ENCODE peak calls at places on chromosomes 11 and 22, in four cellular contexts. One of them, this sample, is unnamed.

GRCh38 chr22:50298937-50299656 is 8.3 kb downstream of the PLXNB2 start:
- DNase-seq in dorsolateral prefrontal cortex: no peak
- DNase-seq in neural crest cell: no peak
- DNase-seq in IMR-90: peak; percentile 11
- DNase-seq in this sample: no peak

GRCh38 chr11:114678125-114679036 is at the start of gene NXPE2:
- DNase-seq in dorsolateral prefrontal cortex: no peak
- DNase-seq in neural crest cell: no peak
- DNase-seq in IMR-90: peak; percentile 57
- DNase-seq in this sample: no peak

GRCh38 chr11:76824980-76825725 is 35.6 kb upstream of the ACER3 start:
- DNase-seq in dorsolateral prefrontal cortex: no peak
- DNase-seq in neural crest cell: no peak
- DNase-seq in IMR-90: peak; percentile 61
- DNase-seq in this sample: no peak

GRCh38 chr22:41910599-41911291 is 4.1 kb downstream of the SHISA8 start:
- DNase-seq in dorsolateral prefrontal cortex: peak; percentile 38
- DNase-seq in neural crest cell: no peak
- DNase-seq in IMR-90: no peak
- DNase-seq in this sample: peak; percentile 70

GRCh38 chr11:130431337-130431773 is 2.9 kb upstream of the ADAMTS8 start:
- DNase-seq in dorsolateral prefrontal cortex: peak; percentile 89
- DNase-seq in neural crest cell: peak; percentile 88
- DNase-seq in IMR-90: peak; percentile 76
- DNase-seq in this sample: peak; percentile 84

GRCh38 chr22:42316988-42317387 is 46.5 kb upstream of the TCF20 start:
- DNase-seq in dorsolateral prefrontal cortex: peak; percentile 80
- DNase-seq in neural crest cell: no peak
- DNase-seq in IMR-90: no peak
- DNase-seq in this sample: no peak

GRCh38 chr22:36026741-36027140 is 1.9 kb downstream of the RBFOX2 start:
- DNase-seq in dorsolateral prefrontal cortex: no peak
- DNase-seq in neural crest cell: no peak
- DNase-seq in IMR-90: peak; percentile 60
- DNase-seq in this sample: peak; percentile 19

GRCh38 chr22:27461470-27461869 is 340.1 kb downstream of the MN1 start:
- DNase-seq in dorsolateral prefrontal cortex: no peak
- DNase-seq in neural crest cell: no peak
- DNase-seq in IMR-90: peak; percentile 92
- DNase-seq in this sample: no peak

GRCh38 chr22:20962491-20962945 is 4.5 kb upstream of the AIFM3 start:
- DNase-seq in dorsolateral prefrontal cortex: no peak
- DNase-seq in neural crest cell: no peak
- DNase-seq in IMR-90: no peak
- DNase-seq in this sample: no peak

GRCh38 chr22:37274380-37274862 is 7.9 kb upstream of the CYTH4 start:
- DNase-seq in dorsolateral prefrontal cortex: peak; percentile 32
- DNase-seq in neural crest cell: no peak
- DNase-seq in IMR-90: no peak
- DNase-seq in this sample: no peak

GRCh38 chr11:15346907-15347306 is 232.2 kb downstream of the INSC start:
- DNase-seq in dorsolateral prefrontal cortex: no peak
- DNase-seq in neural crest cell: no peak
- DNase-seq in IMR-90: no peak
- DNase-seq in this sample: no peak

GRCh38 chr22:17915188-17915587 is 109.2 kb downstream of the MICAL3 start:
- DNase-seq in dorsolateral prefrontal cortex: no peak
- DNase-seq in neural crest cell: no peak
- DNase-seq in IMR-90: no peak
- DNase-seq in this sample: no peak

GRCh38 chr22:39332441-39333064 is 13.1 kb upstream of the RPL3 start:
- DNase-seq in dorsolateral prefrontal cortex: no peak
- DNase-seq in neural crest cell: no peak
- DNase-seq in IMR-90: no peak
- DNase-seq in this sample: no peak

GRCh38 chr22:23604939-23605712 is 25.0 kb upstream of the IGLL1 start:
- DNase-seq in dorsolateral prefrontal cortex: no peak
- DNase-seq in neural crest cell: no peak
- DNase-seq in IMR-90: no peak
- DNase-seq in this sample: no peak

GRCh38 chr11:10293423-10294288 is at the start of gene SBF2:
- DNase-seq in dorsolateral prefrontal cortex: peak; percentile 70
- DNase-seq in neural crest cell: peak; percentile 75
- DNase-seq in IMR-90: peak; percentile 96
- DNase-seq in this sample: peak; percentile 88

GRCh38 chr22:30294830-30295229 is 5.5 kb upstream of the CASTOR1 start:
- DNase-seq in dorsolateral prefrontal cortex: no peak
- DNase-seq in neural crest cell: no peak
- DNase-seq in IMR-90: no peak
- DNase-seq in this sample: no peak

GRCh38 chr11:83523676-83524075 is 237.5 kb upstream of the CCDC90B start:
- DNase-seq in dorsolateral prefrontal cortex: no peak
- DNase-seq in neural crest cell: no peak
- DNase-seq in IMR-90: no peak
- DNase-seq in this sample: no peak

GRCh38 chr11:109421981-109422590 is at the start of gene C11orf87:
- DNase-seq in dorsolateral prefrontal cortex: peak; percentile 44
- DNase-seq in neural crest cell: peak; percentile 16
- DNase-seq in IMR-90: no peak
- DNase-seq in this sample: no peak

GRCh38 chr11:46381046-46381835 is at the start of gene MDK:
- DNase-seq in dorsolateral prefrontal cortex: no peak
- DNase-seq in neural crest cell: peak; percentile 56
- DNase-seq in IMR-90: no peak
- DNase-seq in this sample: peak; percentile 74

GRCh38 chr11:11818529-11819121 is 23.1 kb upstream of the USP47 start:
- DNase-seq in dorsolateral prefrontal cortex: no peak
- DNase-seq in neural crest cell: no peak
- DNase-seq in IMR-90: no peak
- DNase-seq in this sample: no peak

GRCh38 chr11:46948378-46949131 is 12.0 kb downstream of the CSTPP1 start:
- DNase-seq in dorsolateral prefrontal cortex: no peak
- DNase-seq in neural crest cell: no peak
- DNase-seq in IMR-90: peak; percentile 91
- DNase-seq in this sample: no peak

GRCh38 chr11:127627629-127628462 is 627.3 kb upstream of the KIRREL3 start:
- DNase-seq in dorsolateral prefrontal cortex: peak; percentile 14
- DNase-seq in neural crest cell: no peak
- DNase-seq in IMR-90: peak; percentile 4
- DNase-seq in this sample: no peak

GRCh38 chr22:38238519-38239051 is 34.2 kb downstream of the TMEM184B start:
- DNase-seq in dorsolateral prefrontal cortex: peak; percentile 47
- DNase-seq in neural crest cell: no peak
- DNase-seq in IMR-90: peak; percentile 73
- DNase-seq in this sample: no peak

GRCh38 chr11:41613321-41613720 is 153.9 kb upstream of the LRRC4C start:
- DNase-seq in dorsolateral prefrontal cortex: no peak
- DNase-seq in neural crest cell: no peak
- DNase-seq in IMR-90: no peak
- DNase-seq in this sample: no peak

GRCh38 chr11:41612415-41612814 is 153.0 kb upstream of the LRRC4C start:
- DNase-seq in dorsolateral prefrontal cortex: no peak
- DNase-seq in neural crest cell: no peak
- DNase-seq in IMR-90: no peak
- DNase-seq in this sample: no peak
- TF ChIP-seq CTCF in dorsolateral prefrontal cortex: no peak
- TF ChIP-seq CTCF in neural crest cell: peak; percentile 44
- TF ChIP-seq CTCF in IMR-90: no peak
- TF ChIP-seq CTCF in this sample: peak; percentile 23

DNA sequence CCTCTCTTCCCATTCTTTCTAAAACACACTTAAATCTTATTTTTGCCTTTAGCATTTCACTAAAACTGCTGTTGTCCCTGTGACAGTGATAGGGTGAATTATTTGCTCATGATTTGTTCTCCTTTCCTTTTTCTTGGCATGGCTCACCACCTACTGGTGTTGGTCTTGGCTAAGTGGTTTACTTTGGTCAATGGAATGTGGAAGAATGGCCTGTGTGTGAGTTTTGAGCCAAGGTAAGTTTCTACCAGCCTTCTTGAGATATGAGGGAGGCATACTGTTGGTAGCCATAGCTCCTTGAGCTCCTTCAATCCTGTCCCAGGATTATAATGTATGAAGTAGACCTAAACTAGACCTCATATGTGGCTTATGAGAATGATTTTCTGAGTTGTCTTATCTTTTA is 506.3 kb upstream of the RAG2 start:
- DNase-seq in dorsolateral prefrontal cortex: no peak
- DNase-seq in neural crest cell: no peak
- DNase-seq in IMR-90: no peak
- DNase-seq in this sample: no peak
- TF ChIP-seq CTCF in dorsolateral prefrontal cortex: no peak
- TF ChIP-seq CTCF in neural crest cell: no peak
- TF ChIP-seq CTCF in IMR-90: no peak
- TF ChIP-seq CTCF in this sample: no peak

GRCh38 chr11:65412271-65413076 is 10.1 kb upstream of the NEAT1 start:
- DNase-seq in dorsolateral prefrontal cortex: no peak
- DNase-seq in neural crest cell: no peak
- DNase-seq in IMR-90: no peak
- DNase-seq in this sample: no peak
- TF ChIP-seq CTCF in dorsolateral prefrontal cortex: no peak
- TF ChIP-seq CTCF in neural crest cell: no peak
- TF ChIP-seq CTCF in IMR-90: no peak
- TF ChIP-seq CTCF in this sample: no peak

GRCh38 chr11:2109541-2110019 is 29.6 kb downstream of the IGF2 start:
- DNase-seq in dorsolateral prefrontal cortex: no peak
- DNase-seq in neural crest cell: no peak
- DNase-seq in IMR-90: no peak
- DNase-seq in this sample: no peak
- TF ChIP-seq CTCF in dorsolateral prefrontal cortex: no peak
- TF ChIP-seq CTCF in neural crest cell: no peak
- TF ChIP-seq CTCF in IMR-90: no peak
- TF ChIP-seq CTCF in this sample: no peak

DNA sequence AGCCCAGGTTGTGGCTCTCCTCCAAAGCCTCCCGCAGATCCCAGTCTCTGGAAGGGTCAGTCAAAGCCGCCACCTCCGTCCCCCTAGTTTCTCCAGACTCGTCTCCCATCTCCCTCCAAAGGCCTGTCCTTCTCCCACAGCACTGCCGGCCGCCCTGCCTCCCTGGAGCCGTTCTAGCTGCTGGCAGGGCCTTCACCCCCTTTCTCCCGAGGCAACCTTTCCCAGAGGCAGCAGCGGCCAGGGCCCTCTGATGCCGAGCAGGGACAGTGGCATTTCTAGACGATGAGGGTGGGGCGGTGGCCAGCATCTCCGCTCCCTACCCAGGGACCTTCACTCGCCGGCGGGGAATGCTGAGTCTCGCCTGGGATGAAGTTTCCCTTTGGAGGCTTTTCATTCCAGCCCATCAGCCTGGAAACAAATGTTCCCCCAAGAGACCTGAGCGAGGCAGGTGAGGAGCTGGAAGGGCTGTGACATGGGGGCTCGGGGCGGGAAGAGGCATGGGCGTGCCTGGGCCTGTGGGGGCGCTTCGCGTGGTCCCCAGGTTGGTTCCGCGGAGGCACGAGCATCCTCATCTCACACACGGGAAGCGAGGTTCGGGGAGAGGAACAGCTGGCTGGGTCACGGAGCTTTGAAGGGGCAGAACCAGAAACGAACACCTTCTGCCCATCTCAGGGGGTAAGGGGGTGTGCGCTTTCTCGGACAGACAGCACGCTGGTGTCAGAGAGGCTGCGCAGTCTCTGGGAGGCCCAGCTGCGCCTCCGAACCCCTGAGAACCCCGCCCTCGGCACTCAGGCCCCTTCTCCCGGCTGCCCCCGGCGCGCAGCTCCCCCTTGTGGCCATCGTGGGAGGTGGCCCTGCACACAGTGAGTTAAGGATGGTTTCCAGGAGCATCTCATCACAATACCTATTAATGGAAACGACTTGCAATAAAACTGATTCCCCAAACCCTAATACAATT is 18.1 kb upstream of the KLHL35 start:
- DNase-seq in dorsolateral prefrontal cortex: no peak
- DNase-seq in neural crest cell: peak; percentile 40
- DNase-seq in IMR-90: no peak
- DNase-seq in this sample: peak; percentile 48
- TF ChIP-seq CTCF in dorsolateral prefrontal cortex: no peak
- TF ChIP-seq CTCF in neural crest cell: peak; percentile 71
- TF ChIP-seq CTCF in IMR-90: peak; percentile 44
- TF ChIP-seq CTCF in this sample: peak; percentile 61

GRCh38 chr11:112162761-112163669 is 879 bp downstream of the IL18 start:
- DNase-seq in dorsolateral prefrontal cortex: no peak
- DNase-seq in neural crest cell: no peak
- DNase-seq in IMR-90: peak; percentile 42
- DNase-seq in this sample: no peak

GRCh38 chr11:112161012-112161411 is 2.9 kb downstream of the IL18 start:
- DNase-seq in dorsolateral prefrontal cortex: no peak
- DNase-seq in neural crest cell: no peak
- DNase-seq in IMR-90: no peak
- DNase-seq in this sample: no peak

GRCh38 chr11:112165049-112165448 is 1.2 kb upstream of the IL18 start:
- DNase-seq in dorsolateral prefrontal cortex: no peak
- DNase-seq in neural crest cell: no peak
- DNase-seq in IMR-90: no peak
- DNase-seq in this sample: no peak

GRCh38 chr11:112166561-112166960 is 611 bp upstream of the TEX12 start:
- DNase-seq in dorsolateral prefrontal cortex: no peak
- DNase-seq in neural crest cell: no peak
- DNase-seq in IMR-90: no peak
- DNase-seq in this sample: no peak

DNA sequence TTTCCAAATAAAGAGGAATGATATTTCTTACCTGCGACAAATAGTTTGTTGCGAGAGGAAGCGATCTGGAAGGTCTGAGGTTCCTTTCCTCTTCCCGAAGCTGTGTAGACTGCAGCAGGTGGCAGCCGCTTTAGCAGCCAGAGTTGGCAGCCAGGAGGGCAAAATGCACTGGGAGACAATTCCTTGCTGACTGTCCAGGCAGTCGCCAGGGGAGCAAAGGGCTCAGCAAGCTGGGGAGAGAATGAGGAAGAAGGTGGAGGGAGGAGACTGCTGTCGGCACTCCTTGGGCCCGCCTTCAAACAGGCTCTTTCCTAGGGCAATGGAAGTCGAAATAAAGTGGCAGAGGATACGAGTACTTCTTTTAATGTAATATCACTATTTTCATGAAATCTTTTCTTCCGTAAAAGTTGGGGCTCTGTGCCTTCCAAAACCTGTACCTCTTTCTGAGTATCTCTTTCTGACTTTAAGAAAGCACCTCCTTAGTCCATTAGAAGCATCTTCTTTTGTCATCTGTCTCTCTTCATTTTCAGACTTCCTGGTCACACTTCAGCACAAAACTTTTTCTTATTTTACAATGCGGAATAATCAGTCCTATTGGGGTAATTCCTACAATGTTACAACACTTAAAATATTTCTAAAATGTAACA is at the start of gene IL18:
- DNase-seq in dorsolateral prefrontal cortex: no peak
- DNase-seq in neural crest cell: no peak
- DNase-seq in IMR-90: no peak
- DNase-seq in this sample: no peak
- TF ChIP-seq CTCF in dorsolateral prefrontal cortex: no peak
- TF ChIP-seq CTCF in neural crest cell: no peak
- TF ChIP-seq CTCF in IMR-90: no peak
- TF ChIP-seq CTCF in this sample: no peak

GRCh38 chr11:18064035-18064434 is 18.0 kb upstream of the TPH1 start:
- DNase-seq in dorsolateral prefrontal cortex: no peak
- DNase-seq in neural crest cell: no peak
- DNase-seq in IMR-90: no peak
- DNase-seq in this sample: no peak
- TF ChIP-seq CTCF in dorsolateral prefrontal cortex: no peak
- TF ChIP-seq CTCF in neural crest cell: no peak
- TF ChIP-seq CTCF in IMR-90: no peak
- TF ChIP-seq CTCF in this sample: no peak

GRCh38 chr11:66915046-66915832 is 42.9 kb downstream of the PC start:
- DNase-seq in dorsolateral prefrontal cortex: peak; percentile 34
- DNase-seq in neural crest cell: no peak
- DNase-seq in IMR-90: no peak
- DNase-seq in this sample: no peak
- TF ChIP-seq CTCF in dorsolateral prefrontal cortex: no peak
- TF ChIP-seq CTCF in neural crest cell: no peak
- TF ChIP-seq CTCF in IMR-90: no peak
- TF ChIP-seq CTCF in this sample: no peak

This sample was measured in GM13977.